ENCODE peak calls at places on chromosomes 6 and 20, in nine cellular contexts. A is RWPE1; M is effector CD4-positive, alpha-beta T cell; Z is HFFc6; C is neuronal stem cell; T is NCI-H748 treated with DMSO at 0.1 percent for 48 hours; V is colonic mucosa; K is activated naive CD8-positive, alpha-beta T cell treated with anti-CD3 and anti-CD28 coated beads for 36 hours; D is RKO. O is an unnamed sample.

GRCh38 chr6:83057705-83058321 is 7.8 kb downstream of the UBE3D start:
- DNase-seq in A (peak), M (no peak), Z (peak), C (no peak), T (peak), V (peak), K (no peak), D (peak), O (no peak)

GRCh38 chr20:20370087-20370575 is 2.2 kb downstream of the INSM1 start:
- DNase-seq in A (no peak), M (no peak), Z (no peak), C (no peak), T (peak), V (no peak), K (no peak), D (no peak), O (no peak)

GRCh38 chr20:50558483-50558925 is 48.3 kb downstream of the PTPN1 start:
- DNase-seq in A (peak), M (no peak), Z (peak), C (no peak), T (no peak), V (no peak), K (no peak), D (peak), O (no peak)

GRCh38 chr6:68134796-68135195 is 500.3 kb upstream of the ADGRB3 start:
- DNase-seq in A (no peak), M (no peak), Z (no peak), C (no peak), T (no peak), V (no peak), K (no peak), D (no peak), O (no peak)

GRCh38 chr6:159758031-159759001 is 3.5 kb upstream of the ACAT2 start:
- DNase-seq in A (peak), M (no peak), Z (peak), C (no peak), T (no peak), V (no peak), K (no peak), D (peak), O (no peak)

GRCh38 chr6:4645713-4646356 is 130.4 kb upstream of the CDYL start:
- DNase-seq in A (no peak), M (no peak), Z (no peak), C (no peak), T (no peak), V (no peak), K (no peak), D (no peak), O (no peak)

GRCh38 chr20:61673152-61673551 is 392.5 kb downstream of the TAF4 start:
- DNase-seq in A (no peak), M (no peak), Z (no peak), C (no peak), T (no peak), V (no peak), K (no peak), D (peak), O (no peak)

GRCh38 chr6:149190228-149190831 is 127.2 kb upstream of the TAB2 start:
- DNase-seq in A (no peak), M (no peak), Z (no peak), C (no peak), T (peak), V (peak), K (peak), D (peak), O (no peak)

GRCh38 chr6:140153703-140154102 is 779.3 kb upstream of the CITED2 start:
- DNase-seq in A (no peak), M (no peak), Z (no peak), C (no peak), T (no peak), V (no peak), K (no peak), D (no peak), O (no peak)

GRCh38 chr6:119966484-119966883 is 616.9 kb upstream of the MAN1A1 start:
- DNase-seq in A (no peak), M (no peak), Z (no peak), C (no peak), T (no peak), V (no peak), K (peak), D (no peak), O (no peak)

GRCh38 chr20:44357555-44358130 is 2.1 kb downstream of the HNF4A start:
- DNase-seq in A (no peak), M (no peak), Z (no peak), C (no peak), T (no peak), V (no peak), K (no peak), D (no peak), O (no peak)

GRCh38 chr6:150191809-150192208 is 49.0 kb downstream of the PPP1R14C start:
- DNase-seq in A (peak), M (no peak), Z (no peak), C (no peak), T (no peak), V (no peak), K (no peak), D (no peak), O (no peak)

GRCh38 chr6:60867548-60867947 is 1418.5 kb downstream of the KHDRBS2 start:
- DNase-seq in A (no peak), M (no peak), Z (no peak), C (no peak), T (no peak), V (no peak), K (no peak), D (no peak), O (no peak)

GRCh38 chr20:37517371-37517748 is 3.7 kb upstream of the NNAT start:
- DNase-seq in A (no peak), M (no peak), Z (no peak), C (no peak), T (no peak), V (no peak), K (no peak), D (no peak), O (no peak)

GRCh38 chr20:24097506-24098245 is 109.1 kb upstream of the GGTLC1 start:
- DNase-seq in A (no peak), M (no peak), Z (no peak), C (no peak), T (no peak), V (no peak), K (no peak), D (no peak), O (no peak)

GRCh38 chr6:26501482-26501986 is 1.4 kb downstream of the BTN1A1 start:
- DNase-seq in A (peak), M (peak), Z (no peak), C (no peak), T (peak), V (no peak), K (peak), D (no peak), O (peak)

GRCh38 chr6:56849876-56850275 is 105.0 kb upstream of the BEND6 start:
- DNase-seq in A (no peak), M (no peak), Z (peak), C (no peak), T (no peak), V (no peak), K (no peak), D (no peak), O (no peak)

O was measured in T-helper 2 cell treated with Interferon-gamma antibody and Interleukin-4, amounts not matched to agents 5 μg/mL and 100 μg/mL, for 36 hours.